ENCODE peak calls at places on chromosomes 2 and 18, in ten cellular contexts. One of them, this sample, is unnamed.

GRCh38 chr2:71317060-71317459 is 14.5 kb upstream of the ZNF638 start:
- DNase-seq in WTC11: no peak
- DNase-seq in nephron progenitor cell: no peak
- DNase-seq in kidney: no peak
- DNase-seq in fibroblast of pulmonary artery: no peak
- DNase-seq in kidney epithelial cell: no peak
- DNase-seq in RWPE1: no peak
- DNase-seq in tibial artery: no peak
- DNase-seq in IMR-90: no peak
- DNase-seq in MCF 10A: no peak
- DNase-seq in this sample: no peak

GRCh38 chr18:57084331-57085298 is 62.3 kb upstream of the BOD1L2 start:
- DNase-seq in WTC11: no peak
- DNase-seq in nephron progenitor cell: no peak
- DNase-seq in kidney: no peak
- DNase-seq in fibroblast of pulmonary artery: no peak
- DNase-seq in kidney epithelial cell: no peak
- DNase-seq in RWPE1: no peak
- DNase-seq in tibial artery: no peak
- DNase-seq in IMR-90: no peak
- DNase-seq in MCF 10A: no peak
- DNase-seq in this sample: no peak

GRCh38 chr18:50687491-50687890 is 127.6 kb downstream of the MAPK4 start:
- DNase-seq in WTC11: no peak
- DNase-seq in nephron progenitor cell: no peak
- DNase-seq in kidney: no peak
- DNase-seq in fibroblast of pulmonary artery: no peak
- DNase-seq in kidney epithelial cell: no peak
- DNase-seq in RWPE1: no peak
- DNase-seq in tibial artery: no peak
- DNase-seq in IMR-90: no peak
- DNase-seq in MCF 10A: no peak
- DNase-seq in this sample: no peak

GRCh38 chr2:134128746-134129145 is 125.1 kb upstream of the MGAT5 start:
- DNase-seq in WTC11: no peak
- DNase-seq in nephron progenitor cell: no peak
- DNase-seq in kidney: no peak
- DNase-seq in fibroblast of pulmonary artery: no peak
- DNase-seq in kidney epithelial cell: no peak
- DNase-seq in RWPE1: no peak
- DNase-seq in tibial artery: no peak
- DNase-seq in IMR-90: no peak
- DNase-seq in MCF 10A: no peak
- DNase-seq in this sample: no peak

GRCh38 chr2:231068525-231069222 is 12.0 kb downstream of the PSMD1 start:
- DNase-seq in WTC11: no peak
- DNase-seq in nephron progenitor cell: no peak
- DNase-seq in kidney: no peak
- DNase-seq in fibroblast of pulmonary artery: peak
- DNase-seq in kidney epithelial cell: no peak
- DNase-seq in RWPE1: peak
- DNase-seq in tibial artery: no peak
- DNase-seq in IMR-90: peak
- DNase-seq in MCF 10A: peak
- DNase-seq in this sample: no peak

GRCh38 chr2:104787298-104788065 is 66.4 kb upstream of the POU3F3 start:
- DNase-seq in WTC11: no peak
- DNase-seq in nephron progenitor cell: no peak
- DNase-seq in kidney: no peak
- DNase-seq in fibroblast of pulmonary artery: no peak
- DNase-seq in kidney epithelial cell: no peak
- DNase-seq in RWPE1: no peak
- DNase-seq in tibial artery: no peak
- DNase-seq in IMR-90: no peak
- DNase-seq in MCF 10A: no peak
- DNase-seq in this sample: no peak

GRCh38 chr2:120709608-120710041 is 26.0 kb upstream of the GLI2 start:
- DNase-seq in WTC11: peak
- DNase-seq in nephron progenitor cell: no peak
- DNase-seq in kidney: no peak
- DNase-seq in fibroblast of pulmonary artery: no peak
- DNase-seq in kidney epithelial cell: no peak
- DNase-seq in RWPE1: no peak
- DNase-seq in tibial artery: no peak
- DNase-seq in IMR-90: no peak
- DNase-seq in MCF 10A: no peak
- DNase-seq in this sample: no peak

GRCh38 chr2:11357428-11357972 is 13.1 kb upstream of the ROCK2 start:
- DNase-seq in WTC11: no peak
- DNase-seq in nephron progenitor cell: no peak
- DNase-seq in kidney: peak
- DNase-seq in fibroblast of pulmonary artery: no peak
- DNase-seq in kidney epithelial cell: no peak
- DNase-seq in RWPE1: no peak
- DNase-seq in tibial artery: no peak
- DNase-seq in IMR-90: no peak
- DNase-seq in MCF 10A: no peak
- DNase-seq in this sample: no peak

GRCh38 chr2:105143467-105144127 is 97.9 kb upstream of the GPR45 start:
- DNase-seq in WTC11: peak
- DNase-seq in nephron progenitor cell: peak
- DNase-seq in kidney: peak
- DNase-seq in fibroblast of pulmonary artery: no peak
- DNase-seq in kidney epithelial cell: no peak
- DNase-seq in RWPE1: peak
- DNase-seq in tibial artery: no peak
- DNase-seq in IMR-90: no peak
- DNase-seq in MCF 10A: peak
- DNase-seq in this sample: peak

GRCh38 chr18:36663312-36663711 is 165.5 kb downstream of the TPGS2 start:
- DNase-seq in WTC11: no peak
- DNase-seq in nephron progenitor cell: no peak
- DNase-seq in kidney: no peak
- DNase-seq in fibroblast of pulmonary artery: peak
- DNase-seq in kidney epithelial cell: no peak
- DNase-seq in RWPE1: no peak
- DNase-seq in tibial artery: no peak
- DNase-seq in IMR-90: peak
- DNase-seq in MCF 10A: no peak
- DNase-seq in this sample: no peak

GRCh38 chr2:65000619-65001018 is 11.4 kb downstream of the SLC1A4 start:
- DNase-seq in WTC11: no peak
- DNase-seq in nephron progenitor cell: no peak
- DNase-seq in kidney: no peak
- DNase-seq in fibroblast of pulmonary artery: peak
- DNase-seq in kidney epithelial cell: no peak
- DNase-seq in RWPE1: no peak
- DNase-seq in tibial artery: no peak
- DNase-seq in IMR-90: no peak
- DNase-seq in MCF 10A: no peak
- DNase-seq in this sample: no peak

GRCh38 chr2:64998658-64999061 is 9.5 kb downstream of the SLC1A4 start:
- DNase-seq in WTC11: no peak
- DNase-seq in nephron progenitor cell: no peak
- DNase-seq in kidney: no peak
- DNase-seq in fibroblast of pulmonary artery: peak
- DNase-seq in kidney epithelial cell: no peak
- DNase-seq in RWPE1: no peak
- DNase-seq in tibial artery: no peak
- DNase-seq in IMR-90: peak
- DNase-seq in MCF 10A: no peak
- DNase-seq in this sample: no peak

GRCh38 chr2:64995041-64995440 is 5.8 kb downstream of the SLC1A4 start:
- DNase-seq in WTC11: no peak
- DNase-seq in nephron progenitor cell: no peak
- DNase-seq in kidney: no peak
- DNase-seq in fibroblast of pulmonary artery: no peak
- DNase-seq in kidney epithelial cell: no peak
- DNase-seq in RWPE1: no peak
- DNase-seq in tibial artery: no peak
- DNase-seq in IMR-90: no peak
- DNase-seq in MCF 10A: no peak
- DNase-seq in this sample: no peak

GRCh38 chr2:64999754-65000153 is 10.6 kb downstream of the SLC1A4 start:
- DNase-seq in WTC11: no peak
- DNase-seq in nephron progenitor cell: no peak
- DNase-seq in kidney: no peak
- DNase-seq in fibroblast of pulmonary artery: no peak
- DNase-seq in kidney epithelial cell: no peak
- DNase-seq in RWPE1: no peak
- DNase-seq in tibial artery: no peak
- DNase-seq in IMR-90: no peak
- DNase-seq in MCF 10A: no peak
- DNase-seq in this sample: no peak

GRCh38 chr2:64996914-64997313 is 7.7 kb downstream of the SLC1A4 start:
- DNase-seq in WTC11: no peak
- DNase-seq in nephron progenitor cell: no peak
- DNase-seq in kidney: no peak
- DNase-seq in fibroblast of pulmonary artery: no peak
- DNase-seq in kidney epithelial cell: no peak
- DNase-seq in RWPE1: no peak
- DNase-seq in tibial artery: no peak
- DNase-seq in IMR-90: no peak
- DNase-seq in MCF 10A: no peak
- DNase-seq in this sample: no peak
- TF ChIP-seq CTCF in WTC11: no peak
- TF ChIP-seq CTCF in nephron progenitor cell: no peak
- TF ChIP-seq CTCF in kidney: no peak
- TF ChIP-seq CTCF in fibroblast of pulmonary artery: no peak
- TF ChIP-seq CTCF in kidney epithelial cell: no peak
- TF ChIP-seq CTCF in RWPE1: no peak
- TF ChIP-seq CTCF in tibial artery: no peak
- TF ChIP-seq CTCF in IMR-90: peak
- TF ChIP-seq CTCF in MCF 10A: no peak
- TF ChIP-seq CTCF in this sample: no peak

DNA sequence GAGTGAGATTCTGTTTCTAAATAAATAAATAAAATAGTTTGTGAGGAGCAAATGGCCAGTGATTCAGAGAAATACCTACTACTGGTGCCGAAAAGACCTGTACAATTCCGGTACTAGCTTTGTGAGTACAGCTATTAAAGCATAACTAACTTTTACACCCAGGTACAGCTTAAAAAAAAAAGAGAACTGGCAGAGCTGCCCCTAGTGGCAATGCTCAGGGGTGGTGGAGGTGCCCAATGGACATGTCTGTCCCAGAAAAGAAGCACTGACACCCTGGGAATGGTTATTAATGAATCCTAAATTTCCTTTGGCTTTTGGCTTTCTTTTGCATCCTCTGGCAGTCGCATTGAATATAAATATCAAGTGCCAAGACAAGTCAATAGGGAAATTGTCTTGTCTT is 87.0 kb downstream of the LIPG start:
- DNase-seq in WTC11: no peak
- DNase-seq in nephron progenitor cell: no peak
- DNase-seq in kidney: no peak
- DNase-seq in fibroblast of pulmonary artery: no peak
- DNase-seq in kidney epithelial cell: no peak
- DNase-seq in RWPE1: peak
- DNase-seq in tibial artery: no peak
- DNase-seq in IMR-90: no peak
- DNase-seq in MCF 10A: peak
- DNase-seq in this sample: no peak
- TF ChIP-seq CTCF in WTC11: no peak
- TF ChIP-seq CTCF in nephron progenitor cell: no peak
- TF ChIP-seq CTCF in kidney: no peak
- TF ChIP-seq CTCF in fibroblast of pulmonary artery: no peak
- TF ChIP-seq CTCF in kidney epithelial cell: peak
- TF ChIP-seq CTCF in RWPE1: no peak
- TF ChIP-seq CTCF in tibial artery: no peak
- TF ChIP-seq CTCF in IMR-90: no peak
- TF ChIP-seq CTCF in MCF 10A: peak
- TF ChIP-seq CTCF in this sample: peak

GRCh38 chr2:174248187-174248997 is at the start of gene OLA1:
- DNase-seq in WTC11: peak
- DNase-seq in nephron progenitor cell: peak
- DNase-seq in kidney: peak
- DNase-seq in fibroblast of pulmonary artery: peak
- DNase-seq in kidney epithelial cell: peak
- DNase-seq in RWPE1: peak
- DNase-seq in tibial artery: peak
- DNase-seq in IMR-90: peak
- DNase-seq in MCF 10A: peak
- DNase-seq in this sample: peak
- TF ChIP-seq CTCF in WTC11: no peak
- TF ChIP-seq CTCF in nephron progenitor cell: no peak
- TF ChIP-seq CTCF in kidney: no peak
- TF ChIP-seq CTCF in fibroblast of pulmonary artery: no peak
- TF ChIP-seq CTCF in kidney epithelial cell: no peak
- TF ChIP-seq CTCF in RWPE1: no peak
- TF ChIP-seq CTCF in tibial artery: peak
- TF ChIP-seq CTCF in IMR-90: no peak
- TF ChIP-seq CTCF in MCF 10A: no peak
- TF ChIP-seq CTCF in this sample: no peak

GRCh38 chr2:48725696-48726494 is 29.6 kb downstream of the LHCGR start:
- DNase-seq in WTC11: peak
- DNase-seq in nephron progenitor cell: no peak
- DNase-seq in kidney: no peak
- DNase-seq in fibroblast of pulmonary artery: no peak
- DNase-seq in kidney epithelial cell: no peak
- DNase-seq in RWPE1: no peak
- DNase-seq in tibial artery: no peak
- DNase-seq in IMR-90: no peak
- DNase-seq in MCF 10A: no peak
- DNase-seq in this sample: no peak

GRCh38 chr2:48728295-48728694 is 27.2 kb downstream of the LHCGR start:
- DNase-seq in WTC11: no peak
- DNase-seq in nephron progenitor cell: no peak
- DNase-seq in kidney: no peak
- DNase-seq in fibroblast of pulmonary artery: no peak
- DNase-seq in kidney epithelial cell: no peak
- DNase-seq in RWPE1: no peak
- DNase-seq in tibial artery: no peak
- DNase-seq in IMR-90: no peak
- DNase-seq in MCF 10A: no peak
- DNase-seq in this sample: no peak

GRCh38 chr2:48728827-48729226 is 26.7 kb downstream of the LHCGR start:
- DNase-seq in WTC11: no peak
- DNase-seq in nephron progenitor cell: no peak
- DNase-seq in kidney: no peak
- DNase-seq in fibroblast of pulmonary artery: no peak
- DNase-seq in kidney epithelial cell: no peak
- DNase-seq in RWPE1: no peak
- DNase-seq in tibial artery: no peak
- DNase-seq in IMR-90: no peak
- DNase-seq in MCF 10A: no peak
- DNase-seq in this sample: no peak

GRCh38 chr2:48724278-48724677 is 31.2 kb downstream of the LHCGR start:
- DNase-seq in WTC11: no peak
- DNase-seq in nephron progenitor cell: no peak
- DNase-seq in kidney: no peak
- DNase-seq in fibroblast of pulmonary artery: no peak
- DNase-seq in kidney epithelial cell: no peak
- DNase-seq in RWPE1: no peak
- DNase-seq in tibial artery: no peak
- DNase-seq in IMR-90: no peak
- DNase-seq in MCF 10A: no peak
- DNase-seq in this sample: no peak

DNA sequence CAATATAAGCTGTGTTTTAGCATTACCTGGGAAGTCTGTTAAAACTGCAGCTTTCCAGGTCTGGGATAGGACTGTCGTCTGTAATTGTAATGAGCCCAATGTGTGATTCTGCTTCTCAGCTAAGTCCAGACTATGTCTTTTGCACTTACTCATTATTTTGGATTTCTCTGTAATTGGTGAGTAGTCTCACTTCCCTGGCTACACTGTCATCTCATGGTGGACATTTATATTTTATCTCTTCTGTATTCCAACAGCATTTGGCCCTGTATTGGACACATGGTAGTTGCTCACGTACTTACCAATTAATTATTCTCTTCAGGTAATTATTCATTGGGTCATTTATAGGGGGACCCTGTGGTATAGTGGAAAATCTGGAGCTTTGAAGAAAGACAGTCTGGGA is 28.0 kb downstream of the LHCGR start:
- DNase-seq in WTC11: no peak
- DNase-seq in nephron progenitor cell: no peak
- DNase-seq in kidney: no peak
- DNase-seq in fibroblast of pulmonary artery: no peak
- DNase-seq in kidney epithelial cell: no peak
- DNase-seq in RWPE1: no peak
- DNase-seq in tibial artery: no peak
- DNase-seq in IMR-90: no peak
- DNase-seq in MCF 10A: no peak
- DNase-seq in this sample: no peak
- TF ChIP-seq CTCF in WTC11: no peak
- TF ChIP-seq CTCF in nephron progenitor cell: no peak
- TF ChIP-seq CTCF in kidney: no peak
- TF ChIP-seq CTCF in fibroblast of pulmonary artery: no peak
- TF ChIP-seq CTCF in kidney epithelial cell: no peak
- TF ChIP-seq CTCF in RWPE1: no peak
- TF ChIP-seq CTCF in tibial artery: no peak
- TF ChIP-seq CTCF in IMR-90: no peak
- TF ChIP-seq CTCF in MCF 10A: no peak
- TF ChIP-seq CTCF in this sample: peak

This sample was measured in progenitor cell of endocrine pancreas.